ENCODE peak calls at places on chromosomes 7 and 10, in nine cellular contexts. H is SK-N-SH, X is psoas muscle, F is AG04450, E is tibial nerve, D is endothelial cell of umbilical vein, R is Calu3, N is A549, Y is Panc1. S is an unnamed sample.

GRCh38 chr7:135995751-135996150 is 18.6 kb upstream of the MTPN start:
- DNase-seq in X (no peak), D (no peak), R (no peak), F (no peak), E (no peak), N (no peak), Y (no peak), H (no peak), S (no peak)

GRCh38 chr7:64893401-64893800 is 9.7 kb upstream of the ZNF273 start:
- DNase-seq in H (peak; percentile 32), E (no peak), F (no peak), X (no peak), R (no peak), D (no peak), N (no peak), Y (no peak), S (no peak)

GRCh38 chr7:27184342-27185012 is 555 bp downstream of the HOXA11 start:
- DNase-seq in N (peak; percentile 51), Y (no peak), E (peak; percentile 22), R (peak; percentile 66), H (peak; percentile 71), F (no peak), D (peak; percentile 47), X (peak; percentile 67), S (peak; percentile 75)

GRCh38 chr10:74754397-74754796 is 72.0 kb upstream of the KAT6B start:
- DNase-seq in Y (no peak), E (no peak), D (no peak), H (no peak), R (no peak), X (no peak), N (no peak), F (no peak), S (no peak)

GRCh38 chr10:88163572-88163971 is 300.1 kb downstream of the PTEN start:
- DNase-seq in D (no peak), H (no peak), N (no peak), F (no peak), E (no peak), X (no peak), Y (no peak), R (no peak), S (no peak)

GRCh38 chr7:108104324-108104723 is 25.8 kb downstream of the LAMB4 start:
- DNase-seq in X (no peak), Y (no peak), R (no peak), F (no peak), N (no peak), D (no peak), E (no peak), H (no peak), S (no peak)

GRCh38 chr7:131606346-131607290 is 50.2 kb upstream of the PODXL start:
- DNase-seq in E (no peak), H (no peak), F (no peak), D (no peak), Y (no peak), N (no peak), X (no peak), R (no peak), S (no peak)

GRCh38 chr7:128453836-128454804 is 1.6 kb upstream of the HILPDA start:
- DNase-seq in H (peak; percentile 75), R (no peak), Y (no peak), N (no peak), D (peak; percentile 90), F (peak; percentile 53), E (peak; percentile 77), X (peak; percentile 89), S (no peak)

GRCh38 chr7:94898340-94898739 is 9.1 kb upstream of the PPP1R9A start:
- DNase-seq in R (no peak), N (no peak), H (no peak), F (no peak), D (no peak), Y (no peak), X (no peak), E (no peak), S (no peak)
- TF ChIP-seq CTCF in R (no peak), N (no peak), H (no peak), F (no peak), D (no peak), Y (no peak), X (no peak), E (no peak), S (no peak)

GRCh38 chr10:12703813-12704212 is 297.7 kb downstream of the CCDC3 start:
- DNase-seq in E (no peak), N (peak; percentile 57), F (peak; percentile 52), R (no peak), X (no peak), Y (no peak), H (no peak), D (peak; percentile 72), S (no peak)

GRCh38 chr10:12704488-12704887 is 297.0 kb downstream of the CCDC3 start:
- DNase-seq in R (no peak), F (no peak), N (no peak), D (no peak), E (no peak), H (no peak), X (no peak), Y (no peak), S (no peak)

GRCh38 chr10:12707461-12708185 is 293.9 kb downstream of the CCDC3 start:
- DNase-seq in N (peak; percentile 92), D (peak; percentile 99), F (peak; percentile 91), R (peak; percentile 59), E (no peak), X (no peak), H (peak; percentile 53), Y (no peak), S (peak; percentile 17)

GRCh38 chr10:12703141-12703540 is 298.4 kb downstream of the CCDC3 start:
- DNase-seq in Y (no peak), R (no peak), E (no peak), F (no peak), X (no peak), D (no peak), H (no peak), N (no peak), S (no peak)

GRCh38 chr10:12705943-12706342 is 295.6 kb downstream of the CCDC3 start:
- DNase-seq in F (no peak), X (no peak), E (no peak), D (no peak), H (no peak), N (peak; percentile 63), Y (no peak), R (no peak), S (no peak)
- TF ChIP-seq CTCF in F (no peak), X (no peak), E (no peak), D (no peak), H (no peak), N (no peak), Y (no peak), R (no peak), S (no peak)

GRCh38 chr7:154794147-154794780 is 208.7 kb downstream of the PAXIP1 start:
- DNase-seq in H (no peak), D (no peak), X (no peak), R (no peak), E (no peak), F (no peak), N (no peak), Y (no peak), S (no peak)

GRCh38 chr7:154785898-154786297 is 217.0 kb downstream of the PAXIP1 start:
- DNase-seq in D (no peak), N (no peak), Y (no peak), R (no peak), H (no peak), F (no peak), X (no peak), E (no peak), S (no peak)

GRCh38 chr7:154792436-154793055 is 210.4 kb downstream of the PAXIP1 start:
- DNase-seq in H (no peak), Y (no peak), E (no peak), F (no peak), D (no peak), X (no peak), R (no peak), N (no peak), S (no peak)

GRCh38 chr7:154791611-154792010 is 211.3 kb downstream of the PAXIP1 start:
- DNase-seq in D (no peak), E (no peak), H (no peak), R (no peak), N (no peak), X (no peak), F (no peak), Y (no peak), S (no peak)

DNA sequence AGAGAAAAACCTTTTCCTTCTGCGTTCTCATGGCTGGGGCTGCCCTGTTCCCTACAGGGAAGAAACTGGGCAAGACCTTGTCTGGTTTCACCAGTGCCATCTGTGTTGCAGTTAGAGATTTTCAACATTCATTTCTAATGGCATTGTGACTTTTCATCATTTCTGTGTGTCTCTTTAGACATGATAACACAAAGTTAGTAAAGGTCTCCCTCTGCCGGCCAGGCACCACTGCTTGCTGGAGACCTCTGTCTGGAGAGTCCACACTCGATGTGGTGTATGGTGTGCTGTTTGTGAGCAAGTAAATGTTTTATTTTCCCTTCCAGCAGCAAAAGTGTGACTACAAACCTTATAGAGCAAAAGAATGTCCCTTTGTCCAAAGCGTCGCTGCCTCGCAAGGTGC is 213.5 kb downstream of the PAXIP1 start:
- DNase-seq in F (no peak), Y (no peak), N (peak; percentile 24), H (peak; percentile 75), R (no peak), E (no peak), D (no peak), X (no peak), S (no peak)
- TF ChIP-seq CTCF in F (no peak), Y (peak; percentile 35), N (peak; percentile 8), H (no peak), R (no peak), E (no peak), D (no peak), X (no peak), S (no peak)

GRCh38 chr10:31619410-31620095 is 300.5 kb downstream of the ZEB1 start:
- DNase-seq in E (no peak), D (no peak), N (no peak), X (peak; percentile 58), R (no peak), F (no peak), Y (no peak), H (no peak), S (no peak)

GRCh38 chr10:31618541-31619291 is 299.7 kb downstream of the ZEB1 start:
- DNase-seq in F (no peak), E (peak; percentile 61), R (no peak), H (no peak), D (no peak), X (peak; percentile 86), Y (no peak), N (no peak), S (no peak)

GRCh38 chr10:31621733-31622132 is 302.7 kb downstream of the ZEB1 start:
- DNase-seq in E (no peak), N (no peak), F (no peak), D (no peak), H (no peak), R (no peak), Y (no peak), X (peak; percentile 23), S (no peak)

GRCh38 chr10:31622993-31623392 is 304.0 kb downstream of the ZEB1 start:
- DNase-seq in E (no peak), Y (no peak), D (no peak), X (peak; percentile 21), F (no peak), R (no peak), H (no peak), N (no peak), S (no peak)

DNA sequence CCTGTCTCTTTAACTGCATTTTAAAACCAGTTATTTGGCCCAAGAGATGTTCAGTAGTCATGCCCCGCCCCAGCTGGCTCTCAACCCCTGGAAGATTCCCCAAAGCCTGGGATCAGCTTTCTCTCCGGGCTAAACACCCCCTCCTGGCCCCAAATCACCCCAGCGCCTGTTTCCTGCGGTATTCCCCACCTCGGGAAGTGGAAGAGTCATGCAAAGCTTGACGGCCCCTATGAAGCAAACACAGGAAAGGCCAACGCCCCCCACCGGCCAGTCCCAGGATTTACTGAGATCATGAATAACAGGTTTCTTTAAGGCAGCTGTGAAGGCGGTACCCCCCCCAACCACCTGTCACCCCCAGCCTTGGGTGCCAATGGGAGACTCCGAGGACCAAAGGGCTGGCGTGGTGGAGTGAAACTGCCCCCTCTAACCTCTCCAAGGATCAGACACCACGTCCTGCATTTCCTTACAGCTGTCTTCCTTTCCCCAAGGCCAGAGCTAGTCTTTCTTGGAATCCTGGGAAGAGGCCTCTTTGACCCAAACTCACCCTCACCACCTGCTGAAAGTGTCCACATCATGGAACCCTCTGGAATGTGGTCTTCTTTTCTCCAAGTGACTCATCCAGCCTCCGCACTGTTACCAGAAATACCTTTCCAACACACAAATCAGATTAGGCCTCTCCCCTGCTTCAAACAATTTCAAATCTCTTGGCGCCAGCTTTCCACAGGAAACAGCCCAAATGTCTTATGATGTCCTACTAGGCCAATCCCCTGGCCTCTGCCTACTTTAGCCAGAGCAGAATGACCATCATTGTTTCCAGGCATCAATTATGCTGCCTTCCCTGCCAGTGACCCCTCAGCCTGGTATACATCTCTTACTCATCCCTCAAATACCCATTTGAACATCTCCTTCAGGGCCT is 301.5 kb downstream of the ZEB1 start:
- DNase-seq in N (peak; percentile 18), F (no peak), R (no peak), E (peak; percentile 63), D (peak; percentile 36), H (no peak), Y (no peak), X (peak; percentile 91), S (no peak)
- TF ChIP-seq CTCF in N (peak; percentile 20), F (peak; percentile 9), R (no peak), E (peak; percentile 55), D (peak; percentile 35), H (no peak), Y (peak; percentile 47), X (no peak), S (no peak)